ENCODE peak calls at places on chromosome 17, in ten cellular contexts. X is brain microvascular endothelial cell; O is HEK293T; B is activated naive CD4-positive, alpha-beta T cell treated with anti-CD3 and anti-CD28 coated beads for 36 hours; V is nephron progenitor cell; C is NCI-H748 treated with DMSO at 0.1 percent for 48 hours; H is EH; P is lung; S is EL; A is fibroblast of the conjunctiva. Q is an unnamed sample.

GRCh38 chr17:47240806-47241205 is 12.8 kb upstream of the ITGB3 start:
- DNase-seq in X (no peak), O (no peak), B (no peak), V (no peak), C (no peak), H (no peak), P (no peak), S (no peak), A (no peak), Q (no peak)

GRCh38 chr17:39925282-39926134 is 1.9 kb downstream of the ORMDL3 start:
- DNase-seq in X (no peak), O (no peak), B (peak; percentile 31), V (no peak), C (no peak), H (no peak), P (no peak), S (no peak), A (no peak), Q (no peak)

GRCh38 chr17:81339502-81340296 is 44.6 kb upstream of the SLC38A10 start:
- DNase-seq in X (no peak), O (no peak), B (no peak), V (peak; percentile 64), C (no peak), H (no peak), P (no peak), S (no peak), A (no peak), Q (no peak)

GRCh38 chr17:27551701-27552466 is 79.1 kb upstream of the LGALS9 start:
- DNase-seq in X (no peak), O (no peak), B (no peak), V (no peak), C (no peak), H (peak; percentile 54), P (no peak), S (peak; percentile 72), A (no peak), Q (peak; percentile 70)

GRCh38 chr17:16997514-16998429 is 25.9 kb upstream of the TNFRSF13B start:
- DNase-seq in X (peak; percentile 16), O (no peak), B (peak; percentile 26), V (no peak), C (peak; percentile 55), H (no peak), P (no peak), S (no peak), A (peak; percentile 31), Q (no peak)

GRCh38 chr17:80270836-80271235 is 10.2 kb downstream of the RNF213 start:
- DNase-seq in X (peak; percentile 24), O (peak; percentile 85), B (peak; percentile 52), V (peak; percentile 41), C (no peak), H (peak; percentile 42), P (no peak), S (peak; percentile 41), A (no peak), Q (no peak)

GRCh38 chr17:1829189-1829578 is 518 bp downstream of the SMYD4 start:
- DNase-seq in X (peak; percentile 9), O (peak; percentile 49), B (peak; percentile 27), V (no peak), C (no peak), H (peak; percentile 9), P (no peak), S (peak; percentile 19), A (no peak), Q (peak; percentile 22)

GRCh38 chr17:4728124-4728523 is 3.1 kb upstream of the MED11 start:
- DNase-seq in X (no peak), O (no peak), B (peak; percentile 70), V (no peak), C (no peak), H (no peak), P (peak; percentile 64), S (no peak), A (no peak), Q (no peak)

GRCh38 chr17:66661411-66661843 is 173.5 kb upstream of the CACNG5 start:
- DNase-seq in X (peak; percentile 25), O (no peak), B (no peak), V (no peak), C (peak; percentile 86), H (peak; percentile 26), P (no peak), S (peak; percentile 52), A (no peak), Q (peak; percentile 88)

GRCh38 chr17:35617505-35617904 is 30.4 kb downstream of the AP2B1 start:
- DNase-seq in X (no peak), O (no peak), B (no peak), V (no peak), C (no peak), H (no peak), P (no peak), S (no peak), A (no peak), Q (no peak)

GRCh38 chr17:78935419-78936323 is 10.5 kb upstream of the TIMP2 start:
- DNase-seq in X (peak; percentile 97), O (peak; percentile 43), B (no peak), V (peak; percentile 37), C (no peak), H (peak; percentile 98), P (peak; percentile 39), S (peak; percentile 99), A (peak; percentile 95), Q (peak; percentile 94)

GRCh38 chr17:47950448-47950847 is 7.2 kb downstream of the PRR15L start:
- DNase-seq in X (no peak), O (no peak), B (no peak), V (no peak), C (no peak), H (no peak), P (no peak), S (no peak), A (no peak), Q (no peak)

GRCh38 chr17:43368740-43369506 is 29.9 kb upstream of the ARL4D start:
- DNase-seq in X (peak; percentile 75), O (peak; percentile 76), B (peak; percentile 79), V (peak; percentile 71), C (peak; percentile 49), H (peak; percentile 87), P (peak; percentile 80), S (peak; percentile 83), A (peak; percentile 67), Q (no peak)

GRCh38 chr17:66834919-66835454 is at the start of gene CACNG5:
- DNase-seq in X (no peak), O (peak; percentile 85), B (no peak), V (peak; percentile 81), C (no peak), H (no peak), P (no peak), S (no peak), A (no peak), Q (no peak)

GRCh38 chr17:57286372-57287105 is 30.2 kb downstream of the MSI2 start:
- DNase-seq in X (no peak), O (no peak), B (no peak), V (no peak), C (peak; percentile 94), H (no peak), P (no peak), S (no peak), A (no peak), Q (no peak)

GRCh38 chr17:57062865-57063264 is 22.2 kb upstream of the AKAP1 start:
- DNase-seq in X (no peak), O (no peak), B (no peak), V (no peak), C (no peak), H (no peak), P (no peak), S (no peak), A (no peak), Q (no peak)

GRCh38 chr17:34435182-34435928 is 72.3 kb upstream of the CCL1 start:
- DNase-seq in X (no peak), O (no peak), B (no peak), V (no peak), C (no peak), H (no peak), P (no peak), S (no peak), A (no peak), Q (no peak)

GRCh38 chr17:59803377-59803757 is 89.4 kb downstream of the TUBD1 start:
- DNase-seq in X (no peak), O (no peak), B (no peak), V (no peak), C (no peak), H (no peak), P (no peak), S (no peak), A (no peak), Q (no peak)

GRCh38 chr17:78019976-78020716 is 61.6 kb downstream of the TNRC6C start:
- DNase-seq in X (no peak), O (no peak), B (no peak), V (no peak), C (no peak), H (no peak), P (no peak), S (no peak), A (no peak), Q (no peak)

GRCh38 chr17:40530988-40531971 is 29.9 kb upstream of the TNS4 start:
- DNase-seq in X (no peak), O (no peak), B (peak; percentile 95), V (no peak), C (no peak), H (no peak), P (no peak), S (no peak), A (no peak), Q (no peak)

GRCh38 chr17:6120351-6120750 is 50.2 kb downstream of the WSCD1 start:
- DNase-seq in X (no peak), O (no peak), B (no peak), V (no peak), C (no peak), H (no peak), P (no peak), S (no peak), A (no peak), Q (no peak)

GRCh38 chr17:1643293-1643998 is 2.1 kb downstream of the SCARF1 start:
- DNase-seq in X (no peak), O (peak; percentile 73), B (peak; percentile 45), V (peak; percentile 69), C (peak; percentile 58), H (peak; percentile 28), P (peak; percentile 76), S (peak; percentile 42), A (no peak), Q (no peak)

GRCh38 chr17:31579265-31579664 is 187.8 kb downstream of the RAB11FIP4 start:
- DNase-seq in X (no peak), O (no peak), B (no peak), V (no peak), C (no peak), H (peak; percentile 88), P (no peak), S (peak; percentile 93), A (no peak), Q (peak; percentile 76)

GRCh38 chr17:29078183-29079045 is 35.5 kb downstream of the PIPOX start:
- DNase-seq in X (no peak), O (no peak), B (no peak), V (no peak), C (no peak), H (peak; percentile 39), P (no peak), S (peak; percentile 16), A (no peak), Q (peak; percentile 31)

GRCh38 chr17:19247423-19247822 is 10.3 kb downstream of the EPN2 start:
- DNase-seq in X (no peak), O (no peak), B (no peak), V (no peak), C (no peak), H (no peak), P (no peak), S (no peak), A (no peak), Q (no peak)

GRCh38 chr17:66398059-66398458 is 95.6 kb downstream of the PRKCA start:
- DNase-seq in X (no peak), O (no peak), B (no peak), V (no peak), C (no peak), H (no peak), P (no peak), S (no peak), A (no peak), Q (no peak)

GRCh38 chr17:11853321-11854151 is 143.7 kb downstream of the ZNF18 start:
- DNase-seq in X (no peak), O (no peak), B (no peak), V (no peak), C (no peak), H (no peak), P (no peak), S (no peak), A (no peak), Q (peak; percentile 56)

GRCh38 chr17:69651921-69652320 is 237.4 kb downstream of the MAP2K6 start:
- DNase-seq in X (no peak), O (no peak), B (no peak), V (no peak), C (no peak), H (no peak), P (no peak), S (no peak), A (no peak), Q (no peak)